ENCODE peak calls at places on chromosomes 4 and X, in ten cellular contexts. N is SJSA1; Z is activated gamma-delta T cell treated with anti-CD3 and anti-CD28 coated beads, Interleukin-2, amount 50 U/mL, for 16 hours; T is MG63; X is gastrocnemius medialis; G is left colon; H is fibroblast of mammary gland; J is testis; S is EL; E is NCI-H2081 treated with DMSO at 0.1 percent for 48 hours. B is an unnamed sample.
A peak's percentile ranks its signal among the peaks of the same experiment; 100 is the strongest.

GRCh38 chrX:16487620-16488380 is 162.2 kb upstream of the S100G start:
- DNase-seq in N (no peak), Z (no peak), T (no peak), X (no peak), G (no peak), H (peak; percentile 44), J (no peak), S (peak; percentile 50), E (no peak), B (no peak)

GRCh38 chrX:129706395-129707072 is 32.2 kb upstream of the XPNPEP2 start:
- DNase-seq in N (peak; percentile 40), Z (no peak), T (peak; percentile 67), X (no peak), G (no peak), H (no peak), J (peak; percentile 41), S (peak; percentile 21), E (peak; percentile 4), B (peak; percentile 53)

GRCh38 chr4:145034727-145035211 is 63.2 kb downstream of the ANAPC10 start:
- DNase-seq in N (no peak), Z (no peak), T (no peak), X (peak; percentile 75), G (no peak), H (peak; percentile 81), J (no peak), S (peak; percentile 77), E (no peak), B (no peak)

GRCh38 chr4:147570616-147571015 is 46.6 kb upstream of the TMEM184C start:
- DNase-seq in N (no peak), Z (no peak), T (no peak), X (no peak), G (no peak), H (peak; percentile 37), J (no peak), S (no peak), E (no peak), B (no peak)

GRCh38 chr4:186739802-186740434 is 16.3 kb upstream of the FAT1 start:
- DNase-seq in N (no peak), Z (no peak), T (no peak), X (no peak), G (peak; percentile 59), H (no peak), J (no peak), S (no peak), E (no peak), B (no peak)

GRCh38 chrX:120755066-120755846 is 120.4 kb downstream of the CT47B1 start:
- DNase-seq in N (no peak), Z (no peak), T (no peak), X (no peak), G (peak; percentile 44), H (no peak), J (no peak), S (no peak), E (no peak), B (no peak)

GRCh38 chrX:81875800-81876199 is 673.9 kb downstream of the SH3BGRL start:
- DNase-seq in N (no peak), Z (no peak), T (no peak), X (no peak), G (no peak), H (no peak), J (no peak), S (no peak), E (no peak), B (no peak)

GRCh38 chrX:24498181-24498580 is 33.1 kb downstream of the PDK3 start:
- DNase-seq in N (no peak), Z (no peak), T (no peak), X (no peak), G (no peak), H (peak; percentile 7), J (peak; percentile 59), S (no peak), E (no peak), B (peak; percentile 16)

GRCh38 chr4:25818293-25819240 is 44.2 kb downstream of the SEL1L3 start:
- DNase-seq in N (no peak), Z (no peak), T (peak; percentile 18), X (no peak), G (no peak), H (peak; percentile 76), J (no peak), S (peak; percentile 72), E (no peak), B (no peak)

GRCh38 chr4:67549123-67549522 is 3.8 kb upstream of the CENPC start:
- DNase-seq in N (no peak), Z (no peak), T (no peak), X (no peak), G (no peak), H (peak; percentile 45), J (no peak), S (no peak), E (no peak), B (no peak)

GRCh38 chr4:1371151-1371830 is 24.3 kb downstream of the UVSSA start:
- DNase-seq in N (no peak), Z (no peak), T (no peak), X (peak; percentile 8), G (no peak), H (no peak), J (no peak), S (no peak), E (no peak), B (no peak)

GRCh38 chr4:74424111-74424510 is 20.8 kb upstream of the AREG start:
- DNase-seq in N (no peak), Z (no peak), T (no peak), X (no peak), G (no peak), H (no peak), J (no peak), S (no peak), E (no peak), B (no peak)

GRCh38 chr4:117134386-117134785 is 49.0 kb upstream of the TRAM1L1 start:
- DNase-seq in N (no peak), Z (no peak), T (no peak), X (no peak), G (no peak), H (peak; percentile 41), J (peak; percentile 39), S (peak; percentile 8), E (no peak), B (peak; percentile 42)

GRCh38 chr4:82522472-82522871 is 39.3 kb downstream of the TMEM150C start:
- DNase-seq in N (no peak), Z (no peak), T (no peak), X (no peak), G (no peak), H (no peak), J (no peak), S (no peak), E (no peak), B (no peak)

GRCh38 chrX:17944833-17945497 is 83.9 kb upstream of the RAI2 start:
- DNase-seq in N (no peak), Z (no peak), T (no peak), X (no peak), G (no peak), H (peak; percentile 15), J (peak; percentile 21), S (peak; percentile 2), E (no peak), B (peak; percentile 25)

GRCh38 chr4:53273726-53274125 is 92.1 kb downstream of the SCFD2 start:
- DNase-seq in N (no peak), Z (no peak), T (peak; percentile 78), X (no peak), G (no peak), H (peak; percentile 76), J (no peak), S (peak; percentile 8), E (no peak), B (no peak)

GRCh38 chr4:56907009-56907408 is 691 bp upstream of the REST start:
- DNase-seq in N (no peak), Z (no peak), T (no peak), X (no peak), G (peak; percentile 33), H (no peak), J (no peak), S (no peak), E (no peak), B (no peak)

GRCh38 chr4:147854154-147854553 is 122.3 kb downstream of the ARHGAP10 start:
- DNase-seq in N (no peak), Z (no peak), T (no peak), X (no peak), G (no peak), H (no peak), J (no peak), S (no peak), E (no peak), B (no peak)

GRCh38 chr4:16443504-16444088 is 217.3 kb upstream of the TAPT1 start:
- DNase-seq in N (no peak), Z (no peak), T (no peak), X (no peak), G (no peak), H (peak; percentile 55), J (peak; percentile 21), S (peak; percentile 48), E (no peak), B (no peak)

GRCh38 chr4:75830906-75831305 is 71.3 kb downstream of the PPEF2 start:
- DNase-seq in N (no peak), Z (no peak), T (no peak), X (no peak), G (no peak), H (no peak), J (no peak), S (no peak), E (no peak), B (no peak)

GRCh38 chr4:5036239-5036638 is 15.0 kb upstream of the STK32B start:
- DNase-seq in N (no peak), Z (no peak), T (no peak), X (no peak), G (no peak), H (peak; percentile 75), J (no peak), S (peak; percentile 34), E (no peak), B (no peak)

GRCh38 chr4:128025319-128025718 is 35.8 kb upstream of the LARP1B start:
- DNase-seq in N (no peak), Z (no peak), T (no peak), X (no peak), G (no peak), H (no peak), J (no peak), S (no peak), E (no peak), B (no peak)

GRCh38 chr4:14679906-14680305 is 322.4 kb upstream of the CPEB2 start:
- DNase-seq in N (no peak), Z (no peak), T (no peak), X (no peak), G (no peak), H (peak; percentile 8), J (no peak), S (peak; percentile 3), E (no peak), B (no peak)

GRCh38 chrX:23451266-23451665 is 116.6 kb downstream of the PTCHD1 start:
- DNase-seq in N (no peak), Z (no peak), T (no peak), X (no peak), G (no peak), H (no peak), J (no peak), S (no peak), E (no peak), B (no peak)

GRCh38 chr4:48779095-48779997 is 733 bp downstream of the FRYL start:
- DNase-seq in N (peak; percentile 46), Z (peak; percentile 43), T (peak; percentile 51), X (peak; percentile 46), G (peak; percentile 77), H (peak; percentile 38), J (peak; percentile 59), S (peak; percentile 65), E (no peak), B (peak; percentile 74)